ENCODE peak calls at places on chromosome 17, in ten cellular contexts. One of them, this sample, is unnamed.

GRCh38 chr17:56598471-56598870 is 5.0 kb downstream of the NOG start:
- DNase-seq in EH: peak; percentile 74
- DNase-seq in skeletal muscle cell: no peak
- DNase-seq in AG09309: no peak
- DNase-seq in PC-9: no peak
- DNase-seq in putamen: no peak
- DNase-seq in activated CD8-positive, alpha-beta T cell treated with anti-CD3 and anti-CD28 coated beads, Interleukin-2, amount 10 ng/mL, durations not matched to agents 7 days and 5 days: no peak
- DNase-seq in cardiac muscle cell: no peak
- DNase-seq in NCI-H524 treated with DMSO at 0.1 percent for 48 hours: peak; percentile 64
- DNase-seq in activated T-cell treated with anti-CD3 and anti-CD28 coated beads for 1 hour: no peak
- DNase-seq in this sample: no peak

GRCh38 chr17:75920045-75920560 is 15.4 kb upstream of the MRPL38 start:
- DNase-seq in PC-9: no peak
- DNase-seq in activated CD8-positive, alpha-beta T cell treated with anti-CD3 and anti-CD28 coated beads, Interleukin-2, amount 10 ng/mL, durations not matched to agents 7 days and 5 days: no peak
- DNase-seq in putamen: no peak
- DNase-seq in EH: no peak
- DNase-seq in AG09309: no peak
- DNase-seq in skeletal muscle cell: no peak
- DNase-seq in cardiac muscle cell: no peak
- DNase-seq in NCI-H524 treated with DMSO at 0.1 percent for 48 hours: no peak
- DNase-seq in activated T-cell treated with anti-CD3 and anti-CD28 coated beads for 1 hour: no peak
- DNase-seq in this sample: no peak

GRCh38 chr17:71431146-71431545 is 689.7 kb upstream of the SOX9 start:
- DNase-seq in activated CD8-positive, alpha-beta T cell treated with anti-CD3 and anti-CD28 coated beads, Interleukin-2, amount 10 ng/mL, durations not matched to agents 7 days and 5 days: no peak
- DNase-seq in AG09309: no peak
- DNase-seq in cardiac muscle cell: no peak
- DNase-seq in activated T-cell treated with anti-CD3 and anti-CD28 coated beads for 1 hour: no peak
- DNase-seq in putamen: no peak
- DNase-seq in skeletal muscle cell: no peak
- DNase-seq in PC-9: no peak
- DNase-seq in EH: no peak
- DNase-seq in NCI-H524 treated with DMSO at 0.1 percent for 48 hours: no peak
- DNase-seq in this sample: no peak

GRCh38 chr17:67386965-67387551 is 10.0 kb downstream of the PITPNC1 start:
- DNase-seq in activated T-cell treated with anti-CD3 and anti-CD28 coated beads for 1 hour: peak; percentile 58
- DNase-seq in EH: peak; percentile 62
- DNase-seq in AG09309: no peak
- DNase-seq in activated CD8-positive, alpha-beta T cell treated with anti-CD3 and anti-CD28 coated beads, Interleukin-2, amount 10 ng/mL, durations not matched to agents 7 days and 5 days: peak; percentile 72
- DNase-seq in PC-9: peak; percentile 65
- DNase-seq in putamen: no peak
- DNase-seq in cardiac muscle cell: peak; percentile 71
- DNase-seq in NCI-H524 treated with DMSO at 0.1 percent for 48 hours: peak; percentile 19
- DNase-seq in skeletal muscle cell: no peak
- DNase-seq in this sample: peak; percentile 52

GRCh38 chr17:50640701-50641338 is 6.1 kb downstream of the ABCC3 start:
- DNase-seq in cardiac muscle cell: no peak
- DNase-seq in activated CD8-positive, alpha-beta T cell treated with anti-CD3 and anti-CD28 coated beads, Interleukin-2, amount 10 ng/mL, durations not matched to agents 7 days and 5 days: no peak
- DNase-seq in PC-9: no peak
- DNase-seq in NCI-H524 treated with DMSO at 0.1 percent for 48 hours: no peak
- DNase-seq in activated T-cell treated with anti-CD3 and anti-CD28 coated beads for 1 hour: no peak
- DNase-seq in skeletal muscle cell: no peak
- DNase-seq in putamen: no peak
- DNase-seq in AG09309: no peak
- DNase-seq in EH: peak; percentile 58
- DNase-seq in this sample: no peak

GRCh38 chr17:57447357-57448019 is 191.2 kb downstream of the MSI2 start:
- DNase-seq in skeletal muscle cell: no peak
- DNase-seq in putamen: no peak
- DNase-seq in activated T-cell treated with anti-CD3 and anti-CD28 coated beads for 1 hour: no peak
- DNase-seq in cardiac muscle cell: no peak
- DNase-seq in NCI-H524 treated with DMSO at 0.1 percent for 48 hours: no peak
- DNase-seq in AG09309: no peak
- DNase-seq in EH: no peak
- DNase-seq in PC-9: no peak
- DNase-seq in activated CD8-positive, alpha-beta T cell treated with anti-CD3 and anti-CD28 coated beads, Interleukin-2, amount 10 ng/mL, durations not matched to agents 7 days and 5 days: no peak
- DNase-seq in this sample: no peak

GRCh38 chr17:29257756-29258155 is 11.1 kb downstream of the CRYBA1 start:
- DNase-seq in activated T-cell treated with anti-CD3 and anti-CD28 coated beads for 1 hour: no peak
- DNase-seq in NCI-H524 treated with DMSO at 0.1 percent for 48 hours: no peak
- DNase-seq in EH: peak; percentile 60
- DNase-seq in skeletal muscle cell: peak; percentile 23
- DNase-seq in AG09309: no peak
- DNase-seq in PC-9: no peak
- DNase-seq in activated CD8-positive, alpha-beta T cell treated with anti-CD3 and anti-CD28 coated beads, Interleukin-2, amount 10 ng/mL, durations not matched to agents 7 days and 5 days: no peak
- DNase-seq in cardiac muscle cell: no peak
- DNase-seq in putamen: no peak
- DNase-seq in this sample: no peak

GRCh38 chr17:69723741-69724140 is 309.2 kb downstream of the MAP2K6 start:
- DNase-seq in PC-9: no peak
- DNase-seq in activated CD8-positive, alpha-beta T cell treated with anti-CD3 and anti-CD28 coated beads, Interleukin-2, amount 10 ng/mL, durations not matched to agents 7 days and 5 days: no peak
- DNase-seq in NCI-H524 treated with DMSO at 0.1 percent for 48 hours: no peak
- DNase-seq in skeletal muscle cell: no peak
- DNase-seq in EH: peak; percentile 29
- DNase-seq in putamen: no peak
- DNase-seq in cardiac muscle cell: no peak
- DNase-seq in activated T-cell treated with anti-CD3 and anti-CD28 coated beads for 1 hour: no peak
- DNase-seq in AG09309: no peak
- DNase-seq in this sample: no peak

GRCh38 chr17:36611345-36612072 is 10.1 kb downstream of the MRM1 start:
- DNase-seq in PC-9: no peak
- DNase-seq in cardiac muscle cell: no peak
- DNase-seq in activated CD8-positive, alpha-beta T cell treated with anti-CD3 and anti-CD28 coated beads, Interleukin-2, amount 10 ng/mL, durations not matched to agents 7 days and 5 days: no peak
- DNase-seq in skeletal muscle cell: peak; percentile 60
- DNase-seq in activated T-cell treated with anti-CD3 and anti-CD28 coated beads for 1 hour: no peak
- DNase-seq in AG09309: peak; percentile 62
- DNase-seq in EH: peak; percentile 74
- DNase-seq in NCI-H524 treated with DMSO at 0.1 percent for 48 hours: no peak
- DNase-seq in putamen: no peak
- DNase-seq in this sample: no peak

This sample was measured in progenitor cell of endocrine pancreas.